ENCODE peak calls at places on chromosomes 2 and 18, in nine cellular contexts. One of them, this sample, is unnamed.

GRCh38 chr2:74414475-74414874 is 6.9 kb downstream of the C2orf81 start:
- DNase-seq in BE2C: no peak
- DNase-seq in astrocyte of the spinal cord: no peak
- DNase-seq in fibroblast of lung: no peak
- DNase-seq in cardiac fibroblast: no peak
- DNase-seq in AG10803: no peak
- DNase-seq in NB4: no peak
- DNase-seq in HCT116: no peak
- DNase-seq in GM20000: no peak
- DNase-seq in this sample: no peak

GRCh38 chr2:216633616-216634316 is 546 bp downstream of the IGFBP2 start:
- DNase-seq in BE2C: peak; percentile 60
- DNase-seq in astrocyte of the spinal cord: no peak
- DNase-seq in fibroblast of lung: no peak
- DNase-seq in cardiac fibroblast: no peak
- DNase-seq in AG10803: no peak
- DNase-seq in NB4: peak; percentile 75
- DNase-seq in HCT116: no peak
- DNase-seq in GM20000: no peak
- DNase-seq in this sample: no peak

GRCh38 chr2:221283896-221284295 is 288.2 kb downstream of the EPHA4 start:
- DNase-seq in BE2C: no peak
- DNase-seq in astrocyte of the spinal cord: peak; percentile 80
- DNase-seq in fibroblast of lung: peak; percentile 40
- DNase-seq in cardiac fibroblast: no peak
- DNase-seq in AG10803: peak; percentile 75
- DNase-seq in NB4: no peak
- DNase-seq in HCT116: no peak
- DNase-seq in GM20000: no peak
- DNase-seq in this sample: no peak

GRCh38 chr2:67604360-67604759 is 207.2 kb downstream of the ETAA1 start:
- DNase-seq in BE2C: no peak
- DNase-seq in astrocyte of the spinal cord: no peak
- DNase-seq in fibroblast of lung: no peak
- DNase-seq in cardiac fibroblast: peak; percentile 35
- DNase-seq in AG10803: peak; percentile 82
- DNase-seq in NB4: no peak
- DNase-seq in HCT116: no peak
- DNase-seq in GM20000: no peak
- DNase-seq in this sample: no peak

GRCh38 chr2:109470121-109470921 is 143.4 kb downstream of the SEPTIN10 start:
- DNase-seq in BE2C: no peak
- DNase-seq in astrocyte of the spinal cord: peak; percentile 63
- DNase-seq in fibroblast of lung: peak; percentile 51
- DNase-seq in cardiac fibroblast: peak; percentile 67
- DNase-seq in AG10803: peak; percentile 80
- DNase-seq in NB4: peak; percentile 99
- DNase-seq in HCT116: peak; percentile 8
- DNase-seq in GM20000: no peak
- DNase-seq in this sample: no peak

GRCh38 chr2:222297600-222297935 is 1.2 kb downstream of the PAX3 start:
- DNase-seq in BE2C: no peak
- DNase-seq in astrocyte of the spinal cord: no peak
- DNase-seq in fibroblast of lung: no peak
- DNase-seq in cardiac fibroblast: no peak
- DNase-seq in AG10803: no peak
- DNase-seq in NB4: no peak
- DNase-seq in HCT116: no peak
- DNase-seq in GM20000: no peak
- DNase-seq in this sample: no peak

GRCh38 chr2:234495801-234496441 is 960 bp downstream of the ARL4C start:
- DNase-seq in BE2C: peak; percentile 58
- DNase-seq in astrocyte of the spinal cord: no peak
- DNase-seq in fibroblast of lung: peak; percentile 42
- DNase-seq in cardiac fibroblast: peak; percentile 42
- DNase-seq in AG10803: peak; percentile 30
- DNase-seq in NB4: no peak
- DNase-seq in HCT116: no peak
- DNase-seq in GM20000: no peak
- DNase-seq in this sample: no peak

GRCh38 chr2:203909192-203909945 is 27.2 kb upstream of the ICOS start:
- DNase-seq in BE2C: no peak
- DNase-seq in astrocyte of the spinal cord: peak; percentile 78
- DNase-seq in fibroblast of lung: peak; percentile 84
- DNase-seq in cardiac fibroblast: peak; percentile 87
- DNase-seq in AG10803: peak; percentile 79
- DNase-seq in NB4: peak; percentile 32
- DNase-seq in HCT116: peak; percentile 13
- DNase-seq in GM20000: peak; percentile 21
- DNase-seq in this sample: no peak

GRCh38 chr2:235087812-235088607 is 136.2 kb downstream of the SH3BP4 start:
- DNase-seq in BE2C: peak; percentile 25
- DNase-seq in astrocyte of the spinal cord: no peak
- DNase-seq in fibroblast of lung: peak; percentile 51
- DNase-seq in cardiac fibroblast: peak; percentile 32
- DNase-seq in AG10803: no peak
- DNase-seq in NB4: no peak
- DNase-seq in HCT116: no peak
- DNase-seq in GM20000: no peak
- DNase-seq in this sample: no peak

GRCh38 chr2:204842731-204843490 is 297.6 kb downstream of the PARD3B start:
- DNase-seq in BE2C: no peak
- DNase-seq in astrocyte of the spinal cord: peak; percentile 94
- DNase-seq in fibroblast of lung: peak; percentile 92
- DNase-seq in cardiac fibroblast: peak; percentile 96
- DNase-seq in AG10803: peak; percentile 97
- DNase-seq in NB4: no peak
- DNase-seq in HCT116: no peak
- DNase-seq in GM20000: no peak
- DNase-seq in this sample: no peak

GRCh38 chr2:24883946-24884345 is 36.1 kb downstream of the ADCY3 start:
- DNase-seq in BE2C: no peak
- DNase-seq in astrocyte of the spinal cord: no peak
- DNase-seq in fibroblast of lung: peak; percentile 70
- DNase-seq in cardiac fibroblast: peak; percentile 55
- DNase-seq in AG10803: peak; percentile 67
- DNase-seq in NB4: no peak
- DNase-seq in HCT116: no peak
- DNase-seq in GM20000: no peak
- DNase-seq in this sample: no peak

GRCh38 chr18:24492445-24492844 is 32.0 kb downstream of the HRH4 start:
- DNase-seq in BE2C: no peak
- DNase-seq in astrocyte of the spinal cord: no peak
- DNase-seq in fibroblast of lung: no peak
- DNase-seq in cardiac fibroblast: no peak
- DNase-seq in AG10803: no peak
- DNase-seq in NB4: no peak
- DNase-seq in HCT116: no peak
- DNase-seq in GM20000: no peak
- DNase-seq in this sample: no peak

GRCh38 chr2:70937866-70938579 is 2.3 kb downstream of the ATP6V1B1 start:
- DNase-seq in BE2C: no peak
- DNase-seq in astrocyte of the spinal cord: no peak
- DNase-seq in fibroblast of lung: no peak
- DNase-seq in cardiac fibroblast: no peak
- DNase-seq in AG10803: no peak
- DNase-seq in NB4: no peak
- DNase-seq in HCT116: no peak
- DNase-seq in GM20000: no peak
- DNase-seq in this sample: no peak

GRCh38 chr2:121480826-121481225 is 49.9 kb upstream of the RNU4ATAC start:
- DNase-seq in BE2C: peak; percentile 62
- DNase-seq in astrocyte of the spinal cord: peak; percentile 95
- DNase-seq in fibroblast of lung: peak; percentile 97
- DNase-seq in cardiac fibroblast: peak; percentile 92
- DNase-seq in AG10803: peak; percentile 92
- DNase-seq in NB4: no peak
- DNase-seq in HCT116: no peak
- DNase-seq in GM20000: no peak
- DNase-seq in this sample: no peak

GRCh38 chr2:234678721-234679120 is 181.8 kb upstream of the ARL4C start:
- DNase-seq in BE2C: no peak
- DNase-seq in astrocyte of the spinal cord: peak; percentile 94
- DNase-seq in fibroblast of lung: peak; percentile 89
- DNase-seq in cardiac fibroblast: peak; percentile 80
- DNase-seq in AG10803: peak; percentile 99
- DNase-seq in NB4: no peak
- DNase-seq in HCT116: no peak
- DNase-seq in GM20000: no peak
- DNase-seq in this sample: no peak

GRCh38 chr2:63891488-63892030 is 49.9 kb downstream of the UGP2 start:
- DNase-seq in BE2C: no peak
- DNase-seq in astrocyte of the spinal cord: no peak
- DNase-seq in fibroblast of lung: no peak
- DNase-seq in cardiac fibroblast: no peak
- DNase-seq in AG10803: no peak
- DNase-seq in NB4: no peak
- DNase-seq in HCT116: no peak
- DNase-seq in GM20000: no peak
- DNase-seq in this sample: no peak

GRCh38 chr18:22572321-22572720 is 154.6 kb upstream of the CTAGE1 start:
- DNase-seq in BE2C: no peak
- DNase-seq in astrocyte of the spinal cord: no peak
- DNase-seq in fibroblast of lung: no peak
- DNase-seq in cardiac fibroblast: no peak
- DNase-seq in AG10803: no peak
- DNase-seq in NB4: no peak
- DNase-seq in HCT116: no peak
- DNase-seq in GM20000: no peak
- DNase-seq in this sample: no peak

DNA sequence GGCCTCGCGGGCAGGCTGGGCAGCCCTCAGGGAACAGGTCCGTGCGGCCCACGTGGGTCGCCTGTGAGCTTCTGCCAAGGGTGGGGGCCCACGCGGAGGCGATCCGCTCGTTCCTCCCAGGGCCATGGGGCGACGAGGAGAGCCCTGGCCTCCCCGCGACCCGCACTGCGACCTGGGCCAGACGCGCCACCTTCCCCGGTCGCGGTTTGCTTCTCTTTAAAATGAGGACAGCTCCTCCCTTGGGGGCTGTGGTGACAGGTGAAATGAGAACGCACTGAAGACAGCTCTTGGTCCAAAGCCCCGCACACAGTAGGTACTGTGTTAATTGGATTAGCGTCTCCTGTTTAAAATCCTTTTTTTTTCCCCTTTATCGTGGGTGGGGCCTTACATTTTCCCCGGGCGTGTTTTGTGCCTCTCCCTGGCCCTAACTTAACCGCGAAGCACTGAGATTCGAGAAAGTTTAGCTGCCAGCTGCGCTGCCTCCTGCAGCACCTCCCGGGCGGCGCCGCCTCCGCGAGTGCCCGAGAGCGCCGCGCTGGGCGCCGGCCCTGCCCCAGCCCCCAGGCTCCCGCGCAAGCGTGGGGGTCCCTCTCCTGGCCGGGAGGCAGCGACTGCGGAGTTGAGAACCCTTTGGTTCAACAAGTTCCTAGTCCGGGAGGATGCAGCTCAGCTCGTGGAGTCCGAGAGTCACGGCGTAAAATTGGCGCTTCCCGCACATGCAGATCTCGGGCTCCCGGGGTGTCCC is 1.1 kb downstream of the HPCAL1 start:
- DNase-seq in BE2C: peak; percentile 78
- DNase-seq in astrocyte of the spinal cord: peak; percentile 38
- DNase-seq in fibroblast of lung: peak; percentile 77
- DNase-seq in cardiac fibroblast: peak; percentile 28
- DNase-seq in AG10803: peak; percentile 45
- DNase-seq in NB4: peak; percentile 81
- DNase-seq in HCT116: no peak
- DNase-seq in GM20000: peak; percentile 76
- DNase-seq in this sample: peak; percentile 51
- TF ChIP-seq CTCF in BE2C: peak; percentile 14
- TF ChIP-seq CTCF in astrocyte of the spinal cord: peak; percentile 14
- TF ChIP-seq CTCF in fibroblast of lung: peak; percentile 36
- TF ChIP-seq CTCF in cardiac fibroblast: no peak
- TF ChIP-seq CTCF in AG10803: no peak
- TF ChIP-seq CTCF in NB4: peak; percentile 25
- TF ChIP-seq CTCF in HCT116: no peak
- TF ChIP-seq CTCF in GM20000: no peak
- TF ChIP-seq CTCF in this sample: peak; percentile 15

GRCh38 chr2:102245266-102246151 is 58.7 kb downstream of the IL1RL2 start:
- DNase-seq in BE2C: no peak
- DNase-seq in astrocyte of the spinal cord: peak; percentile 46
- DNase-seq in fibroblast of lung: peak; percentile 34
- DNase-seq in cardiac fibroblast: peak; percentile 56
- DNase-seq in AG10803: peak; percentile 88
- DNase-seq in NB4: peak; percentile 28
- DNase-seq in HCT116: no peak
- DNase-seq in GM20000: no peak
- DNase-seq in this sample: no peak
- TF ChIP-seq CTCF in BE2C: no peak
- TF ChIP-seq CTCF in astrocyte of the spinal cord: no peak
- TF ChIP-seq CTCF in fibroblast of lung: peak; percentile 14
- TF ChIP-seq CTCF in cardiac fibroblast: peak; percentile 31
- TF ChIP-seq CTCF in AG10803: peak; percentile 46
- TF ChIP-seq CTCF in NB4: no peak
- TF ChIP-seq CTCF in HCT116: no peak
- TF ChIP-seq CTCF in GM20000: no peak
- TF ChIP-seq CTCF in this sample: no peak

GRCh38 chr2:151914989-151915628 is 86.9 kb upstream of the ARL5A start:
- DNase-seq in BE2C: no peak
- DNase-seq in astrocyte of the spinal cord: no peak
- DNase-seq in fibroblast of lung: no peak
- DNase-seq in cardiac fibroblast: no peak
- DNase-seq in AG10803: no peak
- DNase-seq in NB4: no peak
- DNase-seq in HCT116: no peak
- DNase-seq in GM20000: no peak
- DNase-seq in this sample: no peak
- TF ChIP-seq CTCF in BE2C: no peak
- TF ChIP-seq CTCF in astrocyte of the spinal cord: no peak
- TF ChIP-seq CTCF in fibroblast of lung: no peak
- TF ChIP-seq CTCF in cardiac fibroblast: no peak
- TF ChIP-seq CTCF in AG10803: no peak
- TF ChIP-seq CTCF in NB4: no peak
- TF ChIP-seq CTCF in HCT116: no peak
- TF ChIP-seq CTCF in GM20000: no peak
- TF ChIP-seq CTCF in this sample: no peak

GRCh38 chr2:229572434-229573338 is 141.7 kb downstream of the DNER start:
- DNase-seq in BE2C: no peak
- DNase-seq in astrocyte of the spinal cord: no peak
- DNase-seq in fibroblast of lung: no peak
- DNase-seq in cardiac fibroblast: peak; percentile 59
- DNase-seq in AG10803: peak; percentile 1
- DNase-seq in NB4: no peak
- DNase-seq in HCT116: no peak
- DNase-seq in GM20000: no peak
- DNase-seq in this sample: no peak

GRCh38 chr2:229582151-229582550 is 132.2 kb downstream of the DNER start:
- DNase-seq in BE2C: no peak
- DNase-seq in astrocyte of the spinal cord: no peak
- DNase-seq in fibroblast of lung: no peak
- DNase-seq in cardiac fibroblast: no peak
- DNase-seq in AG10803: no peak
- DNase-seq in NB4: no peak
- DNase-seq in HCT116: no peak
- DNase-seq in GM20000: no peak
- DNase-seq in this sample: no peak

GRCh38 chr2:229575569-229576315 is 138.6 kb downstream of the DNER start:
- DNase-seq in BE2C: no peak
- DNase-seq in astrocyte of the spinal cord: peak; percentile 36
- DNase-seq in fibroblast of lung: peak; percentile 9
- DNase-seq in cardiac fibroblast: peak; percentile 40
- DNase-seq in AG10803: peak; percentile 3
- DNase-seq in NB4: no peak
- DNase-seq in HCT116: no peak
- DNase-seq in GM20000: no peak
- DNase-seq in this sample: no peak

GRCh38 chr2:229578052-229578846 is 136.1 kb downstream of the DNER start:
- DNase-seq in BE2C: no peak
- DNase-seq in astrocyte of the spinal cord: no peak
- DNase-seq in fibroblast of lung: no peak
- DNase-seq in cardiac fibroblast: no peak
- DNase-seq in AG10803: no peak
- DNase-seq in NB4: no peak
- DNase-seq in HCT116: no peak
- DNase-seq in GM20000: no peak
- DNase-seq in this sample: no peak
- TF ChIP-seq CTCF in BE2C: no peak
- TF ChIP-seq CTCF in astrocyte of the spinal cord: no peak
- TF ChIP-seq CTCF in fibroblast of lung: no peak
- TF ChIP-seq CTCF in cardiac fibroblast: peak; percentile 16
- TF ChIP-seq CTCF in AG10803: no peak
- TF ChIP-seq CTCF in NB4: no peak
- TF ChIP-seq CTCF in HCT116: no peak
- TF ChIP-seq CTCF in GM20000: no peak
- TF ChIP-seq CTCF in this sample: no peak

This sample was measured in GM10248.